ENCODE peak calls at places on chromosomes 13 and 19, in nine cellular contexts. Y, O, N, I, L, A, E, J and Q are unnamed samples.

GRCh38 chr19:50817941-50818858 is 5.4 kb downstream of the KLK1 start:
- DNase-seq in E (peak; percentile 93), O (peak; percentile 24), L (no peak), N (no peak), I (peak; percentile 10), Y (peak; percentile 28), A (no peak), J (no peak), Q (no peak)

GRCh38 chr13:46983881-46984280 is 87.0 kb upstream of the HTR2A start:
- DNase-seq in Y (peak; percentile 72), L (no peak), I (peak; percentile 28), N (no peak), E (no peak), A (peak; percentile 53), J (no peak), O (no peak), Q (no peak)

GRCh38 chr19:2524840-2525723 is 49.2 kb downstream of the GADD45B start:
- DNase-seq in I (peak; percentile 39), Y (peak; percentile 70), L (no peak), N (no peak), A (peak; percentile 43), E (no peak), J (peak; percentile 63), O (no peak), Q (no peak)

GRCh38 chr19:13839938-13840750 is 36.8 kb upstream of the NANOS3 start:
- DNase-seq in I (no peak), Y (peak; percentile 68), J (peak; percentile 76), N (no peak), E (peak; percentile 40), L (no peak), A (no peak), O (peak; percentile 60), Q (no peak)

GRCh38 chr13:83780201-83780600 is 102.1 kb downstream of the SLITRK1 start:
- DNase-seq in E (peak; percentile 5), I (peak; percentile 63), Y (peak; percentile 12), L (no peak), A (peak; percentile 22), O (no peak), J (no peak), N (no peak), Q (no peak)

GRCh38 chr19:40718774-40719391 is 2.0 kb downstream of the ITPKC start:
- DNase-seq in J (peak; percentile 89), O (peak; percentile 48), A (peak; percentile 64), I (peak; percentile 39), N (no peak), Y (peak; percentile 76), E (peak; percentile 89), L (no peak), Q (no peak)

GRCh38 chr19:19405919-19406877 is 723 bp downstream of the GATAD2A start:
- DNase-seq in Y (peak; percentile 37), O (peak; percentile 63), I (peak; percentile 52), N (no peak), A (peak; percentile 74), L (no peak), E (peak; percentile 56), J (no peak), Q (no peak)

GRCh38 chr13:50888362-50888761 is 21.2 kb upstream of the RNASEH2B start:
- DNase-seq in E (no peak), J (no peak), O (no peak), L (no peak), I (no peak), A (no peak), Y (no peak), N (no peak), Q (no peak)

GRCh38 chr19:58562126-58563033 is 4.0 kb upstream of the UBE2M start:
- DNase-seq in I (peak; percentile 50), O (no peak), A (peak; percentile 36), Y (peak; percentile 44), E (peak; percentile 39), L (no peak), J (no peak), N (no peak), Q (no peak)

GRCh38 chr19:13190781-13191540 is 40.8 kb downstream of the IER2 start:
- DNase-seq in J (no peak), E (peak; percentile 53), N (no peak), Y (no peak), I (no peak), A (no peak), O (no peak), L (no peak), Q (no peak)

GRCh38 chr13:71524245-71525002 is 342.6 kb downstream of the DACH1 start:
- DNase-seq in O (no peak), N (no peak), Y (no peak), E (no peak), A (peak; percentile 54), J (no peak), L (no peak), I (no peak), Q (no peak)

GRCh38 chr13:48162182-48162581 is 67.3 kb upstream of the MED4 start:
- DNase-seq in J (no peak), E (no peak), O (no peak), N (no peak), A (no peak), Y (no peak), I (no peak), L (no peak), Q (no peak)

GRCh38 chr13:105957769-105958438 is 577.6 kb downstream of the EFNB2 start:
- DNase-seq in N (no peak), E (no peak), L (no peak), Y (no peak), I (no peak), O (no peak), A (no peak), J (no peak), Q (no peak)

GRCh38 chr13:42946927-42947326 is 45.1 kb downstream of the EPSTI1 start:
- DNase-seq in I (peak; percentile 87), N (no peak), L (no peak), O (no peak), A (peak; percentile 48), J (no peak), E (no peak), Y (peak; percentile 44), Q (no peak)

GRCh38 chr19:48418317-48419064 is 25.0 kb downstream of the GRIN2D start:
- DNase-seq in O (no peak), L (no peak), Y (no peak), N (no peak), I (no peak), A (no peak), J (no peak), E (no peak), Q (no peak)

DNA sequence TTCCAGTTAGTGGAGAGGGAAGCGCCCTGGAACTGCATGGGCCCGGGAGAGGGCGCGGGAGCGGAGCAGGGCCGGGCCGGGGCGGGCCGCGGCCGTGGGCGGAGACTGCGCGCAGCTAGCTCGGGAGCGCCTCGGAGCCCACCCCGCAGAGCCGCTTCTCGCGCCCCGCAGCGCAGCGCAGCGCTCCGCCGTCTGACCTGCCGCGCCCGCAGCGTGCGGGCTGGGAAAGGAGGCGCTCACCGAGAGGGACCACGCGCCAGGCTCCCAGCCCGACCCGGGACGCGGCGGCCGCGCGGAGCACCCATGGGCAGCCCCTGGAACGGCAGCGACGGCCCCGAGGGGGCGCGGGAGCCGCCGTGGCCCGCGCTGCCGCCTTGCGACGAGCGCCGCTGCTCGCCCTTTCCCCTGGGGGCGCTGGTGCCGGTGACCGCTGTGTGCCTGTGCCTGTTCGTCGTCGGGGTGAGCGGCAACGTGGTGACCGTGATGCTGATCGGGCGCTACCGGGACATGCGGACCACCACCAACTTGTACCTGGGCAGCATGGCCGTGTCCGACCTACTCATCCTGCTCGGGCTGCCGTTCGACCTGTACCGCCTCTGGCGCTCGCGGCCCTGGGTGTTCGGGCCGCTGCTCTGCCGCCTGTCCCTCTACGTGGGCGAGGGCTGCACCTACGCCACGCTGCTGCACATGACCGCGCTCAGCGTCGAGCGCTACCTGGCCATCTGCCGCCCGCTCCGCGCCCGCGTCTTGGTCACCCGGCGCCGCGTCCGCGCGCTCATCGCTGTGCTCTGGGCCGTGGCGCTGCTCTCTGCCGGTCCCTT is at the start of gene MLNR:
- DNase-seq in A (peak; percentile 33), L (no peak), O (no peak), N (no peak), E (peak; percentile 18), Y (no peak), I (no peak), J (no peak), Q (no peak)
- TF ChIP-seq CTCF in A (no peak), L (no peak), O (peak; percentile 28), N (no peak), E (no peak), Y (no peak), I (no peak), J (no peak), Q (no peak)

DNA sequence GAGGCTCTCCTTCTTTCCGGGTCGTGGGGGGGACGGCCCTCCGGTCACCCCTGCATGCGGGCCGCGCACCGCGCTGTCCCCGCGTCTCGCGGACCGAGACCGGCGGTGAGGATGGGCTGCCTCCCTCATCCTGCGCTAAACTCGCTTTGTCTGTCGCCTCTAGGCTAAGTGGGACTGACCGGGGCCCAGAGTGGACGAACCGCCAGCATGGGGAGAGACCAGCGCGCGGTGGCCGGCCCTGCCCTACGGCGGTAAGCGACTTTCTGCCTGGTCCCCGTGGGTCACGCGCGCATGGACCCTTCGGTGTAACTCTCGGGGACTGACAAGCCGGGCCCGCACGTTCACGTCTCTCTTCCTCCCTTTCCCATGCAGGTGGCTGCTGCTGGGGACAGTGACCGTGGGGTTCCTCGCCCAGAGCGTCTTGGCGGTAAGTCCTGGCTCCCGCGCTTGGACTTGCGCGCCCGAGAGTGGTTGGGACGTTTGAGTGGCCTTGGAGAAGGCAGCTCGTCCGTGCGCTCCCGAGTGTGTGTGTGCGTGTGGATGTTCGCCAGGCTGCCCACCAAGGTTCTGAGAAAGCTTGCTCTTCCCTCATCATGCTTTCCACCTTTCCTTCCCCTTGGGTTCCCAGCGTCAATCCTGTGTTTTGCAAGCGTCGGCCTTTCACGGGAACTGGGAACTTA is 753 bp downstream of the COL4A2 start:
- DNase-seq in A (peak; percentile 59), Y (no peak), N (no peak), E (no peak), J (no peak), I (no peak), O (no peak), L (no peak), Q (no peak)
- H3K4me3 ChIP-seq in A (peak overlapping the region; percentile 57), Y (peak overlapping the region; percentile 87), N (peak overlapping the region; percentile 74), E (peak overlapping the region; percentile 41), J (peak overlapping the region; percentile 96), I (peak overlapping the region; percentile 87), O (peak overlapping the region; percentile 67), L (peak overlapping the region; percentile 80), Q (peak overlapping the region; percentile 78)

GRCh38 chr13:28805193-28805819 is 14.8 kb upstream of the MTUS2 start:
- DNase-seq in I (peak; percentile 13), L (no peak), O (no peak), Y (no peak), J (no peak), E (no peak), A (no peak), N (no peak), Q (no peak)
- TF ChIP-seq CTCF in I (peak; percentile 39), L (peak; percentile 43), O (peak; percentile 51), Y (peak; percentile 25), J (no peak), E (no peak), A (peak; percentile 19), N (peak; percentile 40), Q (peak; percentile 48)

DNA sequence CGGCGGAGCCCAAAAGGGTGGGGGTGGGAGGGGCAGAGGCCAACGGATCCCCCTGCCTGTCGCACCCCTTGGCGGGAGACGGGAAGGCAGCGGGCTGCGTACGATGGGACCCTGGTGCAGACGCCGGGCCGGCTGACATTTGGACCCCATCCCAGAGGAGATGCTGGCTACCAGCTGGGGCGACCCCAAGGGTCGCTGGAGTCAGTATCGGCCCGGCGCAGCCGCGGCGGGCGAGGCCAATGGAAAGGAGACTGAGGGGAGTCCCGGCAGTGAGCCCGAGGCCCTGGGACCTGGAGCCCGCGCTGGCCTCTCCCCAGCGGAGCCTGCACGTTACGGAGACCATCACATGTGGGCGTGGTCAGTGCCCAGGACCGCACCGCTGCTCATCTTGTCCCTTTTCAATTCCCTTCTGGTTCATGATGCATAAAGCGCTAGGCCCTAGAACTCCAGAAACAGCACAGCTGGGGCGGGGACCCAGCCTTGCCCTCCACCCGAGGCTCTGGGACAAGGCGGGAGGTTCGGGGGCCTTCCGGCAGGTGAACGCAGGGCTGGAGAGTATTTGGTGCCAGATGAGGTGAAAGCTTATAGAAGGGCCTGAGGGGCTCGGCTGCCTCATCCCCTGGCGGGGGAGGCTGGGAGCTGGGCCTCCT is 8.0 kb downstream of the C19orf25 start:
- DNase-seq in E (no peak), I (no peak), J (no peak), N (no peak), O (no peak), L (no peak), Y (no peak), A (no peak), Q (no peak)
- H3K4me3 ChIP-seq in E (no peak overlapping the region), I (peak overlapping the region; percentile 43), J (peak overlapping the region; percentile 69), N (peak overlapping the region; percentile 63), O (peak overlapping the region; percentile 46), L (peak overlapping the region; percentile 46), Y (peak overlapping the region; percentile 35), A (no peak overlapping the region), Q (peak overlapping the region; percentile 12)